ENCODE peak calls at places on chromosome 22, in nine cellular contexts. One of them, this sample, is unnamed.

GRCh38 chr22:25563757-25564319 is 637 bp upstream of the GRK3 start:
- DNase-seq in astrocyte of the spinal cord: no peak
- DNase-seq in iris pigment epithelial cell: peak
- DNase-seq in SK-MEL-5: no peak
- DNase-seq in head of caudate nucleus: no peak
- DNase-seq in mucosa of descending colon: peak
- DNase-seq in LoVo: no peak
- DNase-seq in T47D: no peak
- DNase-seq in NCI-H2107: no peak
- DNase-seq in this sample: no peak

GRCh38 chr22:36552300-36552699 is 23.3 kb upstream of the EIF3D start:
- DNase-seq in iris pigment epithelial cell: no peak
- DNase-seq in NCI-H2107: no peak
- DNase-seq in SK-MEL-5: no peak
- DNase-seq in LoVo: no peak
- DNase-seq in T47D: no peak
- DNase-seq in astrocyte of the spinal cord: no peak
- DNase-seq in mucosa of descending colon: no peak
- DNase-seq in head of caudate nucleus: no peak
- DNase-seq in this sample: no peak

GRCh38 chr22:30665786-30666185 is 1.9 kb downstream of the DUSP18 start:
- DNase-seq in astrocyte of the spinal cord: no peak
- DNase-seq in NCI-H2107: no peak
- DNase-seq in iris pigment epithelial cell: no peak
- DNase-seq in SK-MEL-5: no peak
- DNase-seq in mucosa of descending colon: no peak
- DNase-seq in LoVo: peak
- DNase-seq in T47D: no peak
- DNase-seq in head of caudate nucleus: no peak
- DNase-seq in this sample: no peak

GRCh38 chr22:29914165-29914564 is 31.2 kb downstream of the MTMR3 start:
- DNase-seq in LoVo: no peak
- DNase-seq in SK-MEL-5: no peak
- DNase-seq in mucosa of descending colon: no peak
- DNase-seq in astrocyte of the spinal cord: peak
- DNase-seq in NCI-H2107: no peak
- DNase-seq in head of caudate nucleus: no peak
- DNase-seq in T47D: no peak
- DNase-seq in iris pigment epithelial cell: peak
- DNase-seq in this sample: no peak

GRCh38 chr22:37633082-37633692 is 6.3 kb upstream of the SH3BP1 start:
- DNase-seq in head of caudate nucleus: no peak
- DNase-seq in iris pigment epithelial cell: peak
- DNase-seq in astrocyte of the spinal cord: peak
- DNase-seq in LoVo: no peak
- DNase-seq in mucosa of descending colon: no peak
- DNase-seq in NCI-H2107: no peak
- DNase-seq in T47D: no peak
- DNase-seq in SK-MEL-5: no peak
- DNase-seq in this sample: peak

GRCh38 chr22:43992331-43992821 is 31.7 kb upstream of the PARVB start:
- DNase-seq in iris pigment epithelial cell: peak
- DNase-seq in head of caudate nucleus: peak
- DNase-seq in mucosa of descending colon: no peak
- DNase-seq in T47D: no peak
- DNase-seq in LoVo: no peak
- DNase-seq in NCI-H2107: no peak
- DNase-seq in astrocyte of the spinal cord: peak
- DNase-seq in SK-MEL-5: no peak
- DNase-seq in this sample: no peak

GRCh38 chr22:33677536-33677935 is 242.7 kb downstream of the LARGE1 start:
- DNase-seq in head of caudate nucleus: no peak
- DNase-seq in mucosa of descending colon: no peak
- DNase-seq in iris pigment epithelial cell: no peak
- DNase-seq in SK-MEL-5: no peak
- DNase-seq in T47D: no peak
- DNase-seq in astrocyte of the spinal cord: no peak
- DNase-seq in NCI-H2107: no peak
- DNase-seq in LoVo: no peak
- DNase-seq in this sample: no peak

GRCh38 chr22:33272180-33272579 is 214.0 kb upstream of the SYN3 start:
- DNase-seq in SK-MEL-5: no peak
- DNase-seq in iris pigment epithelial cell: no peak
- DNase-seq in NCI-H2107: no peak
- DNase-seq in LoVo: no peak
- DNase-seq in head of caudate nucleus: no peak
- DNase-seq in T47D: no peak
- DNase-seq in mucosa of descending colon: no peak
- DNase-seq in astrocyte of the spinal cord: no peak
- DNase-seq in this sample: no peak

GRCh38 chr22:23530766-23531282 is 49.3 kb downstream of the IGLL1 start:
- DNase-seq in iris pigment epithelial cell: no peak
- DNase-seq in T47D: no peak
- DNase-seq in NCI-H2107: no peak
- DNase-seq in mucosa of descending colon: no peak
- DNase-seq in head of caudate nucleus: no peak
- DNase-seq in SK-MEL-5: no peak
- DNase-seq in astrocyte of the spinal cord: no peak
- DNase-seq in LoVo: no peak
- DNase-seq in this sample: no peak

GRCh38 chr22:37260939-37261338 is 16.9 kb upstream of the RAC2 start:
- DNase-seq in SK-MEL-5: peak
- DNase-seq in head of caudate nucleus: peak
- DNase-seq in LoVo: peak
- DNase-seq in NCI-H2107: no peak
- DNase-seq in iris pigment epithelial cell: peak
- DNase-seq in mucosa of descending colon: no peak
- DNase-seq in astrocyte of the spinal cord: peak
- DNase-seq in T47D: peak
- DNase-seq in this sample: no peak

GRCh38 chr22:42611076-42611475 is 3.6 kb downstream of the POLDIP3 start:
- DNase-seq in NCI-H2107: no peak
- DNase-seq in mucosa of descending colon: no peak
- DNase-seq in LoVo: no peak
- DNase-seq in SK-MEL-5: no peak
- DNase-seq in iris pigment epithelial cell: peak
- DNase-seq in astrocyte of the spinal cord: no peak
- DNase-seq in T47D: no peak
- DNase-seq in head of caudate nucleus: no peak
- DNase-seq in this sample: no peak

GRCh38 chr22:42379961-42380537 is 52.2 kb downstream of the NFAM1 start:
- DNase-seq in LoVo: no peak
- DNase-seq in mucosa of descending colon: no peak
- DNase-seq in T47D: no peak
- DNase-seq in astrocyte of the spinal cord: no peak
- DNase-seq in SK-MEL-5: no peak
- DNase-seq in NCI-H2107: no peak
- DNase-seq in iris pigment epithelial cell: no peak
- DNase-seq in head of caudate nucleus: no peak
- DNase-seq in this sample: no peak

GRCh38 chr22:48071828-48072227 is 1309.4 kb downstream of the TBC1D22A start:
- DNase-seq in iris pigment epithelial cell: no peak
- DNase-seq in T47D: no peak
- DNase-seq in head of caudate nucleus: no peak
- DNase-seq in NCI-H2107: no peak
- DNase-seq in astrocyte of the spinal cord: no peak
- DNase-seq in SK-MEL-5: no peak
- DNase-seq in LoVo: no peak
- DNase-seq in mucosa of descending colon: no peak
- DNase-seq in this sample: no peak

GRCh38 chr22:38148252-38148651 is 33.4 kb downstream of the PLA2G6 start:
- DNase-seq in NCI-H2107: no peak
- DNase-seq in mucosa of descending colon: no peak
- DNase-seq in head of caudate nucleus: no peak
- DNase-seq in T47D: no peak
- DNase-seq in SK-MEL-5: no peak
- DNase-seq in astrocyte of the spinal cord: peak
- DNase-seq in iris pigment epithelial cell: peak
- DNase-seq in LoVo: peak
- DNase-seq in this sample: no peak

GRCh38 chr22:35477911-35478582 is 62.6 kb upstream of the RASD2 start:
- DNase-seq in LoVo: peak
- DNase-seq in T47D: peak
- DNase-seq in astrocyte of the spinal cord: peak
- DNase-seq in mucosa of descending colon: peak
- DNase-seq in SK-MEL-5: peak
- DNase-seq in iris pigment epithelial cell: peak
- DNase-seq in NCI-H2107: no peak
- DNase-seq in head of caudate nucleus: no peak
- DNase-seq in this sample: no peak

GRCh38 chr22:34502821-34503220 is 563.1 kb upstream of the ISX start:
- DNase-seq in T47D: no peak
- DNase-seq in mucosa of descending colon: no peak
- DNase-seq in NCI-H2107: no peak
- DNase-seq in head of caudate nucleus: no peak
- DNase-seq in LoVo: no peak
- DNase-seq in SK-MEL-5: no peak
- DNase-seq in astrocyte of the spinal cord: no peak
- DNase-seq in iris pigment epithelial cell: no peak
- DNase-seq in this sample: no peak

GRCh38 chr22:20865869-20866445 is 7.2 kb downstream of the SNAP29 start:
- DNase-seq in LoVo: no peak
- DNase-seq in astrocyte of the spinal cord: no peak
- DNase-seq in SK-MEL-5: no peak
- DNase-seq in head of caudate nucleus: no peak
- DNase-seq in NCI-H2107: no peak
- DNase-seq in T47D: no peak
- DNase-seq in mucosa of descending colon: no peak
- DNase-seq in iris pigment epithelial cell: no peak
- DNase-seq in this sample: no peak

GRCh38 chr22:45996241-45997076 is 19.5 kb upstream of the WNT7B start:
- DNase-seq in head of caudate nucleus: peak
- DNase-seq in iris pigment epithelial cell: peak
- DNase-seq in T47D: no peak
- DNase-seq in LoVo: no peak
- DNase-seq in SK-MEL-5: no peak
- DNase-seq in astrocyte of the spinal cord: peak
- DNase-seq in NCI-H2107: no peak
- DNase-seq in mucosa of descending colon: peak
- DNase-seq in this sample: peak

GRCh38 chr22:32063701-32064100 is 20.6 kb downstream of the SLC5A1 start:
- DNase-seq in LoVo: no peak
- DNase-seq in NCI-H2107: no peak
- DNase-seq in iris pigment epithelial cell: no peak
- DNase-seq in astrocyte of the spinal cord: no peak
- DNase-seq in T47D: no peak
- DNase-seq in mucosa of descending colon: no peak
- DNase-seq in head of caudate nucleus: no peak
- DNase-seq in SK-MEL-5: no peak
- DNase-seq in this sample: no peak

GRCh38 chr22:50416996-50417395 is 57.8 kb downstream of the SBF1 start:
- DNase-seq in T47D: no peak
- DNase-seq in head of caudate nucleus: peak
- DNase-seq in NCI-H2107: no peak
- DNase-seq in iris pigment epithelial cell: no peak
- DNase-seq in astrocyte of the spinal cord: no peak
- DNase-seq in mucosa of descending colon: no peak
- DNase-seq in LoVo: no peak
- DNase-seq in SK-MEL-5: no peak
- DNase-seq in this sample: no peak

GRCh38 chr22:25898707-25899365 is 156.8 kb downstream of the MYO18B start:
- DNase-seq in astrocyte of the spinal cord: no peak
- DNase-seq in LoVo: no peak
- DNase-seq in iris pigment epithelial cell: peak
- DNase-seq in mucosa of descending colon: no peak
- DNase-seq in NCI-H2107: no peak
- DNase-seq in T47D: no peak
- DNase-seq in head of caudate nucleus: no peak
- DNase-seq in SK-MEL-5: peak
- DNase-seq in this sample: no peak

GRCh38 chr22:36871669-36872081 is 10.9 kb downstream of the NCF4 start:
- DNase-seq in LoVo: no peak
- DNase-seq in NCI-H2107: no peak
- DNase-seq in SK-MEL-5: no peak
- DNase-seq in head of caudate nucleus: no peak
- DNase-seq in iris pigment epithelial cell: no peak
- DNase-seq in astrocyte of the spinal cord: no peak
- DNase-seq in T47D: no peak
- DNase-seq in mucosa of descending colon: no peak
- DNase-seq in this sample: no peak

This sample was measured in GM18507.